ENCODE peak calls at places on chromosomes 4 and X, in seven cellular contexts. F is NCI-H2029; B is NCI-H524; I is T-helper 2 cell treated with Interferon-gamma antibody and Interleukin-4, amounts not matched to agents 5 μg/mL and 100 μg/mL, for 36 hours; O is HT-29; P is pulmonary artery endothelial cell; U is heart right ventricle. A is an unnamed sample.

GRCh38 chrX:72128881-72129280 is 2.8 kb downstream of the RTL5 start:
- DNase-seq in F (no peak), B (peak), I (no peak), O (peak), P (no peak), U (no peak), A (no peak)

GRCh38 chr4:73770917-73771316 is 30.5 kb downstream of the CXCL8 start:
- DNase-seq in F (peak), B (no peak), I (no peak), O (no peak), P (no peak), U (no peak), A (no peak)

GRCh38 chr4:89619230-89619962 is 217.6 kb downstream of the SNCA start:
- DNase-seq in F (no peak), B (no peak), I (peak), O (no peak), P (no peak), U (no peak), A (no peak)

GRCh38 chr4:84470204-84470785 is 28.8 kb downstream of the NKX6-1 start:
- DNase-seq in F (no peak), B (no peak), I (no peak), O (peak), P (no peak), U (no peak), A (no peak)

GRCh38 chrX:18146954-18147353 is 73.7 kb downstream of the BEND2 start:
- DNase-seq in F (no peak), B (no peak), I (no peak), O (peak), P (no peak), U (peak), A (no peak)

GRCh38 chr4:158496030-158496741 is 25.5 kb upstream of the RXFP1 start:
- DNase-seq in F (no peak), B (no peak), I (peak), O (peak), P (no peak), U (peak), A (peak)

GRCh38 chr4:110678517-110678916 is 55.6 kb upstream of the PITX2 start:
- DNase-seq in F (no peak), B (no peak), I (no peak), O (no peak), P (no peak), U (no peak), A (no peak)

GRCh38 chrX:100745806-100746537 is 14.1 kb upstream of the SYTL4 start:
- DNase-seq in F (no peak), B (peak), I (no peak), O (no peak), P (no peak), U (no peak), A (no peak)

GRCh38 chrX:110734894-110735541 is 60.6 kb downstream of the CHRDL1 start:
- DNase-seq in F (no peak), B (no peak), I (no peak), O (no peak), P (no peak), U (no peak), A (no peak)

GRCh38 chrX:45508459-45508858 is 307.8 kb upstream of the DIPK2B start:
- DNase-seq in F (no peak), B (no peak), I (no peak), O (no peak), P (no peak), U (no peak), A (no peak)

GRCh38 chrX:131671714-131672113 is 127.8 kb downstream of the OR13H1 start:
- DNase-seq in F (no peak), B (no peak), I (no peak), O (no peak), P (no peak), U (no peak), A (no peak)

GRCh38 chrX:115021121-115021520 is 3.7 kb upstream of the IL13RA2 start:
- DNase-seq in F (no peak), B (peak), I (no peak), O (no peak), P (no peak), U (no peak), A (no peak)

GRCh38 chrX:23803931-23804381 is 21.0 kb downstream of the SAT1 start:
- DNase-seq in F (peak), B (no peak), I (no peak), O (peak), P (peak), U (peak), A (no peak)

GRCh38 chr4:23388259-23388658 is 501.6 kb downstream of the PPARGC1A start:
- DNase-seq in F (no peak), B (no peak), I (no peak), O (no peak), P (no peak), U (no peak), A (no peak)

GRCh38 chr4:6987566-6987920 is 55.6 kb upstream of the TADA2B start:
- DNase-seq in F (no peak), B (peak), I (no peak), O (peak), P (no peak), U (no peak), A (no peak)

GRCh38 chrX:107736781-107737531 is 38.6 kb downstream of the TSC22D3 start:
- DNase-seq in F (peak), B (no peak), I (no peak), O (peak), P (no peak), U (no peak), A (no peak)

GRCh38 chr4:107857741-107858140 is 33.0 kb downstream of the SGMS2 start:
- DNase-seq in F (no peak), B (no peak), I (no peak), O (no peak), P (no peak), U (no peak), A (no peak)

GRCh38 chrX:18617351-18617750 is 54.6 kb downstream of the RS1 start:
- DNase-seq in F (no peak), B (peak), I (no peak), O (peak), P (peak), U (no peak), A (no peak)

GRCh38 chrX:86002076-86002896 is 45.1 kb downstream of the CHM start:
- DNase-seq in F (peak), B (no peak), I (no peak), O (peak), P (no peak), U (no peak), A (no peak)

GRCh38 chrX:55041514-55041913 is 10.7 kb upstream of the ALAS2 start:
- DNase-seq in F (no peak), B (no peak), I (no peak), O (no peak), P (no peak), U (no peak), A (no peak)

GRCh38 chr4:112418092-112418491 is 97.9 kb downstream of the NEUROG2 start:
- DNase-seq in F (no peak), B (no peak), I (no peak), O (no peak), P (no peak), U (no peak), A (no peak)

GRCh38 chr4:82890913-82891727 is at the start of gene SEC31A:
- DNase-seq in F (peak), B (peak), I (peak), O (peak), P (peak), U (peak), A (no peak)

GRCh38 chr4:66556651-66557278 is 886.5 kb upstream of the EPHA5 start:
- DNase-seq in F (no peak), B (no peak), I (no peak), O (no peak), P (no peak), U (no peak), A (no peak)

GRCh38 chr4:83870551-83870950 is 334.6 kb downstream of the GPAT3 start:
- DNase-seq in F (no peak), B (no peak), I (no peak), O (no peak), P (no peak), U (no peak), A (no peak)

GRCh38 chr4:3432381-3432790 is 9.4 kb upstream of the HGFAC start:
- DNase-seq in F (no peak), B (no peak), I (no peak), O (no peak), P (no peak), U (no peak), A (no peak)

GRCh38 chr4:184511156-184511555 is 36.8 kb upstream of the IRF2 start:
- DNase-seq in F (no peak), B (no peak), I (no peak), O (no peak), P (no peak), U (no peak), A (no peak)

GRCh38 chr4:53863731-53864130 is 200.7 kb downstream of the CHIC2 start:
- DNase-seq in F (no peak), B (no peak), I (no peak), O (no peak), P (no peak), U (peak), A (no peak)

GRCh38 chr4:169128902-169129301 is 118.8 kb upstream of the CBR4 start:
- DNase-seq in F (no peak), B (no peak), I (no peak), O (no peak), P (no peak), U (no peak), A (no peak)

GRCh38 chr4:52996261-52997131 is 134.4 kb downstream of the RASL11B start:
- DNase-seq in F (no peak), B (no peak), I (no peak), O (no peak), P (peak), U (peak), A (no peak)

GRCh38 chr4:89737888-89738287 is 99.1 kb downstream of the SNCA start:
- DNase-seq in F (no peak), B (no peak), I (no peak), O (peak), P (peak), U (no peak), A (no peak)

GRCh38 chr4:152659806-152660205 is 20.0 kb downstream of the TMEM154 start:
- DNase-seq in F (no peak), B (no peak), I (no peak), O (no peak), P (no peak), U (no peak), A (no peak)

GRCh38 chrX:75887833-75888232 is 102.8 kb upstream of the MAGEE2 start:
- DNase-seq in F (no peak), B (no peak), I (no peak), O (no peak), P (no peak), U (no peak), A (no peak)

GRCh38 chrX:132853040-132853439 is 105.4 kb downstream of the HS6ST2 start:
- DNase-seq in F (no peak), B (no peak), I (no peak), O (no peak), P (no peak), U (no peak), A (no peak)

GRCh38 chr4:87865288-87865687 is 32.5 kb downstream of the MEPE start:
- DNase-seq in F (peak), B (no peak), I (no peak), O (peak), P (no peak), U (no peak), A (no peak)

GRCh38 chrX:153897899-153898298 is 6.6 kb upstream of the AVPR2 start:
- DNase-seq in F (no peak), B (peak), I (no peak), O (no peak), P (no peak), U (no peak), A (no peak)

GRCh38 chr4:107034091-107034698 is 1.9 kb downstream of the DKK2 start:
- DNase-seq in F (no peak), B (peak), I (no peak), O (no peak), P (no peak), U (no peak), A (no peak)

GRCh38 chr4:181821039-181822004 is 421.9 kb upstream of the TENM3 start:
- DNase-seq in F (peak), B (no peak), I (no peak), O (no peak), P (no peak), U (no peak), A (no peak)

A was measured in glomerular endothelial cell.